ENCODE peak calls at places on chromosomes 2 and 18, in seven cellular contexts. One of them, this sample, is unnamed.
A peak's percentile ranks its signal among the peaks of the same experiment; 100 is the strongest.

GRCh38 chr2:224650815-224651439 is 65.2 kb downstream of the CCDC195 start:
- DNase-seq in HCT116: peak; percentile 53
- DNase-seq in neural progenitor cell: peak; percentile 75
- DNase-seq in HFFc6: peak; percentile 47
- DNase-seq in lower leg skin: no peak
- DNase-seq in K562: peak; percentile 37
- DNase-seq in fibroblast of the aortic adventitia: peak; percentile 75
- DNase-seq in this sample: peak; percentile 18

GRCh38 chr2:51581636-51582267 is 549.8 kb upstream of the NRXN1 start:
- DNase-seq in HCT116: no peak
- DNase-seq in neural progenitor cell: peak; percentile 6
- DNase-seq in HFFc6: no peak
- DNase-seq in lower leg skin: no peak
- DNase-seq in K562: no peak
- DNase-seq in fibroblast of the aortic adventitia: no peak
- DNase-seq in this sample: no peak

GRCh38 chr2:45651415-45652089 is at the start of gene PRKCE:
- DNase-seq in HCT116: no peak
- DNase-seq in neural progenitor cell: peak; percentile 68
- DNase-seq in HFFc6: no peak
- DNase-seq in lower leg skin: peak; percentile 93
- DNase-seq in K562: no peak
- DNase-seq in fibroblast of the aortic adventitia: peak; percentile 52
- DNase-seq in this sample: no peak

GRCh38 chr18:22399949-22400348 is 17.8 kb downstream of the CTAGE1 start:
- DNase-seq in HCT116: no peak
- DNase-seq in neural progenitor cell: no peak
- DNase-seq in HFFc6: no peak
- DNase-seq in lower leg skin: no peak
- DNase-seq in K562: no peak
- DNase-seq in fibroblast of the aortic adventitia: no peak
- DNase-seq in this sample: no peak

GRCh38 chr2:64522843-64523428 is 1.2 kb upstream of the AFTPH start:
- DNase-seq in HCT116: peak; percentile 84
- DNase-seq in neural progenitor cell: peak; percentile 76
- DNase-seq in HFFc6: peak; percentile 79
- DNase-seq in lower leg skin: peak; percentile 90
- DNase-seq in K562: peak; percentile 37
- DNase-seq in fibroblast of the aortic adventitia: peak; percentile 93
- DNase-seq in this sample: peak; percentile 51

GRCh38 chr2:126657636-126658315 is 1.8 kb downstream of the GYPC start:
- DNase-seq in HCT116: peak; percentile 63
- DNase-seq in neural progenitor cell: peak; percentile 73
- DNase-seq in HFFc6: peak; percentile 97
- DNase-seq in lower leg skin: peak; percentile 95
- DNase-seq in K562: peak; percentile 62
- DNase-seq in fibroblast of the aortic adventitia: peak; percentile 99
- DNase-seq in this sample: peak; percentile 82

GRCh38 chr2:226898925-226899324 is 63.1 kb downstream of the RHBDD1 start:
- DNase-seq in HCT116: no peak
- DNase-seq in neural progenitor cell: no peak
- DNase-seq in HFFc6: no peak
- DNase-seq in lower leg skin: no peak
- DNase-seq in K562: no peak
- DNase-seq in fibroblast of the aortic adventitia: no peak
- DNase-seq in this sample: no peak

GRCh38 chr2:216989335-216990129 is 129.7 kb upstream of the TNP1 start:
- DNase-seq in HCT116: no peak
- DNase-seq in neural progenitor cell: no peak
- DNase-seq in HFFc6: peak; percentile 36
- DNase-seq in lower leg skin: no peak
- DNase-seq in K562: no peak
- DNase-seq in fibroblast of the aortic adventitia: peak; percentile 48
- DNase-seq in this sample: no peak

GRCh38 chr2:173056705-173057368 is 18.8 kb upstream of the MAP3K20 start:
- DNase-seq in HCT116: no peak
- DNase-seq in neural progenitor cell: no peak
- DNase-seq in HFFc6: no peak
- DNase-seq in lower leg skin: no peak
- DNase-seq in K562: no peak
- DNase-seq in fibroblast of the aortic adventitia: no peak
- DNase-seq in this sample: no peak

GRCh38 chr2:71668326-71669057 is 215.1 kb downstream of the DYSF start:
- DNase-seq in HCT116: no peak
- DNase-seq in neural progenitor cell: no peak
- DNase-seq in HFFc6: no peak
- DNase-seq in lower leg skin: no peak
- DNase-seq in K562: no peak
- DNase-seq in fibroblast of the aortic adventitia: no peak
- DNase-seq in this sample: no peak

DNA sequence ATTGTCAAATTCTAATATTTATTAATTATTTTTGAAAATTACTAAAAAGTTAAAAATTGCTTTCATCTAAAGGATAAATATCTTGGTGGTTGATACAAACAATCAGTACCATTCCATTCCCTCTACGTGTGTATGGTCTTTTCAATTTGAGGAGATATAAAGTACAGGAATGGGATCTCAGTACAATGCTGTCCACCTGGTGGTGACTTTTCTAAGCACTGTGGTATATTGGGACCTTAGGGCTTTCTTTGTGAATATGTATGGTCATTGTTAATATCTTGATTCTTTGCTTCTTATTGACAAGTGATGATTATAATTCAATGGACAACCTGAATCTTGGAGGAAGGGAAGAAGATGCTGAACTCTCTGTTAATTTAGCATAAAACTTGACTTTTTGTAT is 83.1 kb downstream of the NBEAL1 start:
- DNase-seq in HCT116: peak; percentile 12
- DNase-seq in neural progenitor cell: no peak
- DNase-seq in HFFc6: no peak
- DNase-seq in lower leg skin: no peak
- DNase-seq in K562: no peak
- DNase-seq in fibroblast of the aortic adventitia: peak; percentile 19
- DNase-seq in this sample: no peak
- TF ChIP-seq CTCF in HCT116: no peak
- TF ChIP-seq CTCF in neural progenitor cell: peak; percentile 36
- TF ChIP-seq CTCF in HFFc6: peak; percentile 76
- TF ChIP-seq CTCF in lower leg skin: no peak
- TF ChIP-seq CTCF in K562: peak; percentile 18
- TF ChIP-seq CTCF in fibroblast of the aortic adventitia: peak; percentile 43
- TF ChIP-seq CTCF in this sample: peak; percentile 25

GRCh38 chr2:74887961-74888670 is 54.2 kb downstream of the HK2 start:
- DNase-seq in HCT116: no peak
- DNase-seq in neural progenitor cell: no peak
- DNase-seq in HFFc6: peak; percentile 72
- DNase-seq in lower leg skin: peak; percentile 20
- DNase-seq in K562: no peak
- DNase-seq in fibroblast of the aortic adventitia: peak; percentile 21
- DNase-seq in this sample: no peak
- TF ChIP-seq CTCF in HCT116: no peak
- TF ChIP-seq CTCF in neural progenitor cell: no peak
- TF ChIP-seq CTCF in HFFc6: peak; percentile 46
- TF ChIP-seq CTCF in lower leg skin: no peak
- TF ChIP-seq CTCF in K562: no peak
- TF ChIP-seq CTCF in fibroblast of the aortic adventitia: no peak
- TF ChIP-seq CTCF in this sample: no peak

DNA sequence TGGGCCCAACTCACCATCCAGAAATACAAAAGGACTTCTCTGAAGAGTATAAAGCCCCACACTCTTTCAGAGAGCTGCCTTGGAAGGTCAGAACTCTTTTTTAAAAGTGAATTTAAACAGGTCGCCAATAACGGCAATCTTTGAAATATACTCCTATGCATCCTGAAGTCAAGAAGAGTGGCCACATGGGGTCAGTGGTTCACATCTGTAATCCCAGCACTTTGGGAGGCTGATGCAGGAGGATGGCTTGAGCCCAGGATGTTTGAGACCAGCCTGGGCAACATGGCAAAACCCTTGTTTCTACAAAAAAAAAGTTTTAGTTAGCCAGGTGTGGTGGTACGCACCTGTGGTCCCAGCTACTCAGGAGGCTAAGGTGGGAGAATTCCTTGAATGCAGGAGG is 68.1 kb upstream of the FZD7 start:
- DNase-seq in HCT116: no peak
- DNase-seq in neural progenitor cell: no peak
- DNase-seq in HFFc6: no peak
- DNase-seq in lower leg skin: no peak
- DNase-seq in K562: no peak
- DNase-seq in fibroblast of the aortic adventitia: no peak
- DNase-seq in this sample: no peak
- TF ChIP-seq CTCF in HCT116: peak; percentile 34
- TF ChIP-seq CTCF in neural progenitor cell: peak; percentile 39
- TF ChIP-seq CTCF in HFFc6: peak; percentile 33
- TF ChIP-seq CTCF in lower leg skin: no peak
- TF ChIP-seq CTCF in K562: peak; percentile 43
- TF ChIP-seq CTCF in fibroblast of the aortic adventitia: peak; percentile 5
- TF ChIP-seq CTCF in this sample: no peak

GRCh38 chr2:133412637-133413164 is 155.6 kb downstream of the NCKAP5 start:
- DNase-seq in HCT116: no peak
- DNase-seq in neural progenitor cell: no peak
- DNase-seq in HFFc6: no peak
- DNase-seq in lower leg skin: no peak
- DNase-seq in K562: no peak
- DNase-seq in fibroblast of the aortic adventitia: no peak
- DNase-seq in this sample: no peak

GRCh38 chr2:133413863-133414262 is 154.4 kb downstream of the NCKAP5 start:
- DNase-seq in HCT116: no peak
- DNase-seq in neural progenitor cell: no peak
- DNase-seq in HFFc6: no peak
- DNase-seq in lower leg skin: no peak
- DNase-seq in K562: no peak
- DNase-seq in fibroblast of the aortic adventitia: no peak
- DNase-seq in this sample: no peak

GRCh38 chr2:133414486-133415209 is 153.6 kb downstream of the NCKAP5 start:
- DNase-seq in HCT116: no peak
- DNase-seq in neural progenitor cell: no peak
- DNase-seq in HFFc6: no peak
- DNase-seq in lower leg skin: no peak
- DNase-seq in K562: no peak
- DNase-seq in fibroblast of the aortic adventitia: peak; percentile 75
- DNase-seq in this sample: no peak

GRCh38 chr2:133415210-133415876 is 152.9 kb downstream of the NCKAP5 start:
- DNase-seq in HCT116: no peak
- DNase-seq in neural progenitor cell: no peak
- DNase-seq in HFFc6: no peak
- DNase-seq in lower leg skin: no peak
- DNase-seq in K562: no peak
- DNase-seq in fibroblast of the aortic adventitia: peak; percentile 33
- DNase-seq in this sample: no peak

DNA sequence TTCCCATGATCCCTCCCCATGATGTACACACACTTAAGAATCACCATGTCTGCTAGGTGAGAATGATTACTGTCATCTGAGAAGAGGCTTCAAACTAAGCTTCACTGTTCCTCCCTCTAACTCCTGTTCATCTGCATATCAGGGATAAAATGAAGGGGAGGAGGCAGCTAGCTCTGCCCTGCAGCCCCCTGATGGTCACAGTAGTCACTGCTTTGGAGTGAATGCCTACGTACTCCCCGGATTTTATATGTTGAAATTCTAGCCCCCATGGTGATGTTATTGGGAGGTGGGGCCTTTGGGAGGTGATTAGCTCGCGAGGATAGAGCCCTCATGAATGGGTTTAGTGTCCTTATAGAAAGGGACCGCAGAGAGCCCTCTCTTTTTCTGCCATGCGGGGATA is 156.4 kb downstream of the NCKAP5 start:
- DNase-seq in HCT116: no peak
- DNase-seq in neural progenitor cell: peak; percentile 53
- DNase-seq in HFFc6: no peak
- DNase-seq in lower leg skin: no peak
- DNase-seq in K562: no peak
- DNase-seq in fibroblast of the aortic adventitia: no peak
- DNase-seq in this sample: peak; percentile 11
- TF ChIP-seq CTCF in HCT116: no peak
- TF ChIP-seq CTCF in neural progenitor cell: peak; percentile 48
- TF ChIP-seq CTCF in HFFc6: no peak
- TF ChIP-seq CTCF in lower leg skin: no peak
- TF ChIP-seq CTCF in K562: no peak
- TF ChIP-seq CTCF in fibroblast of the aortic adventitia: no peak
- TF ChIP-seq CTCF in this sample: peak; percentile 34

GRCh38 chr2:128306081-128306930 is 12.4 kb downstream of the HS6ST1 start:
- DNase-seq in HCT116: no peak
- DNase-seq in neural progenitor cell: peak; percentile 52
- DNase-seq in HFFc6: peak; percentile 94
- DNase-seq in lower leg skin: no peak
- DNase-seq in K562: peak; percentile 51
- DNase-seq in fibroblast of the aortic adventitia: peak; percentile 96
- DNase-seq in this sample: peak; percentile 54
- TF ChIP-seq CTCF in HCT116: no peak
- TF ChIP-seq CTCF in neural progenitor cell: peak; percentile 41
- TF ChIP-seq CTCF in HFFc6: peak; percentile 69
- TF ChIP-seq CTCF in lower leg skin: no peak
- TF ChIP-seq CTCF in K562: peak; percentile 36
- TF ChIP-seq CTCF in fibroblast of the aortic adventitia: peak; percentile 68
- TF ChIP-seq CTCF in this sample: peak; percentile 28